ENCODE peak calls at places on chromosomes 3 and 15, in six cellular contexts. U, M, I, A, D and H are unnamed samples.

GRCh38 chr15:96264801-96265515 is 65.5 kb upstream of the NR2F2 start:
- DNase-seq in U (no peak), M (peak; percentile 60), I (peak; percentile 77), A (peak; percentile 54), D (no peak), H (peak; percentile 11)

GRCh38 chr15:36156855-36157521 is 422.4 kb upstream of the CDIN1 start:
- DNase-seq in U (no peak), M (peak; percentile 56), I (peak; percentile 16), A (peak; percentile 46), D (no peak), H (no peak)

GRCh38 chr15:63596666-63597032 is 538 bp upstream of the FBXL22 start:
- DNase-seq in U (peak; percentile 14), M (no peak), I (no peak), A (peak; percentile 48), D (no peak), H (no peak)

GRCh38 chr15:68303560-68304436 is 26.3 kb downstream of the FEM1B start:
- DNase-seq in U (peak; percentile 29), M (no peak), I (no peak), A (no peak), D (no peak), H (no peak)

GRCh38 chr15:41790756-41791546 is 16.7 kb downstream of the MAPKBP1 start:
- DNase-seq in U (no peak), M (peak; percentile 79), I (no peak), A (peak; percentile 90), D (no peak), H (no peak)

GRCh38 chr15:28885630-28886430 is at the start of gene APBA2:
- DNase-seq in U (peak; percentile 55), M (peak; percentile 41), I (no peak), A (peak; percentile 41), D (no peak), H (no peak)

GRCh38 chr3:133424937-133425869 is 25.3 kb downstream of the BFSP2 start:
- DNase-seq in U (no peak), M (no peak), I (no peak), A (no peak), D (no peak), H (no peak)

GRCh38 chr3:61807865-61808276 is 246.5 kb downstream of the PTPRG start:
- DNase-seq in U (no peak), M (peak; percentile 60), I (no peak), A (peak; percentile 17), D (no peak), H (no peak)

GRCh38 chr3:160941885-160942494 is 163.2 kb downstream of the B3GALNT1 start:
- DNase-seq in U (peak; percentile 41), M (peak; percentile 61), I (peak; percentile 66), A (peak; percentile 79), D (no peak), H (peak; percentile 41)

GRCh38 chr3:136473716-136474326 is 223.7 kb downstream of the PCCB start:
- DNase-seq in U (no peak), M (peak; percentile 94), I (no peak), A (peak; percentile 59), D (no peak), H (no peak)

GRCh38 chr3:129016725-129017530 is 15.8 kb downstream of the EFCC1 start:
- DNase-seq in U (no peak), M (peak; percentile 37), I (no peak), A (peak; percentile 46), D (no peak), H (no peak)

GRCh38 chr15:43901485-43901884 is 74.7 kb downstream of the WDR76 start:
- DNase-seq in U (no peak), M (no peak), I (no peak), A (no peak), D (no peak), H (no peak)

GRCh38 chr3:11080492-11080891 is 73.8 kb upstream of the HRH1 start:
- DNase-seq in U (no peak), M (no peak), I (no peak), A (no peak), D (no peak), H (no peak)

GRCh38 chr3:60325610-60326181 is 925.6 kb downstream of the FHIT start:
- DNase-seq in U (no peak), M (no peak), I (no peak), A (no peak), D (no peak), H (no peak)

GRCh38 chr3:42035816-42036482 is 55.2 kb upstream of the TRAK1 start:
- DNase-seq in U (no peak), M (no peak), I (no peak), A (no peak), D (no peak), H (no peak)

GRCh38 chr3:196336319-196337145 is 1.7 kb downstream of the TM4SF19 start:
- DNase-seq in U (no peak), M (no peak), I (no peak), A (no peak), D (no peak), H (no peak)

GRCh38 chr3:64318001-64318400 is 92.7 kb upstream of the PRICKLE2 start:
- DNase-seq in U (no peak), M (no peak), I (no peak), A (no peak), D (no peak), H (no peak)

GRCh38 chr3:53748512-53749271 is 97.5 kb downstream of the CHDH start:
- DNase-seq in U (peak; percentile 56), M (no peak), I (no peak), A (no peak), D (peak; percentile 21), H (no peak)

GRCh38 chr3:22536582-22536981 is 666.5 kb upstream of the UBE2E2 start:
- DNase-seq in U (no peak), M (no peak), I (peak; percentile 85), A (no peak), D (no peak), H (no peak)

GRCh38 chr3:9324944-9325343 is 37.9 kb upstream of the THUMPD3 start:
- DNase-seq in U (no peak), M (no peak), I (no peak), A (no peak), D (no peak), H (no peak)

GRCh38 chr3:174303911-174304541 is 555.1 kb upstream of the NAALADL2 start:
- DNase-seq in U (no peak), M (no peak), I (no peak), A (no peak), D (no peak), H (no peak)

GRCh38 chr15:82963356-82964341 is 11.1 kb upstream of the HOMER2 start:
- DNase-seq in U (no peak), M (no peak), I (no peak), A (no peak), D (no peak), H (no peak)

GRCh38 chr15:96273317-96274086 is 57.0 kb upstream of the NR2F2 start:
- DNase-seq in U (no peak), M (peak; percentile 100), I (peak; percentile 96), A (peak; percentile 94), D (no peak), H (no peak)

GRCh38 chr3:94063497-94064119 is 747 bp downstream of the NSUN3 start:
- DNase-seq in U (no peak), M (peak; percentile 6), I (no peak), A (no peak), D (no peak), H (no peak)

GRCh38 chr3:127218457-127218922 is 25.6 kb downstream of the PRR23E start:
- DNase-seq in U (no peak), M (no peak), I (no peak), A (no peak), D (no peak), H (no peak)

GRCh38 chr3:46845860-46846623 is 17.2 kb downstream of the MYL3 start:
- DNase-seq in U (peak; percentile 87), M (peak; percentile 57), I (peak; percentile 58), A (peak; percentile 74), D (peak; percentile 56), H (peak; percentile 70)

GRCh38 chr3:24222165-24222805 is 272.4 kb downstream of the THRB start:
- DNase-seq in U (no peak), M (no peak), I (peak; percentile 32), A (no peak), D (no peak), H (no peak)

GRCh38 chr15:68258684-68259083 is 18.9 kb upstream of the FEM1B start:
- DNase-seq in U (no peak), M (no peak), I (no peak), A (no peak), D (no peak), H (no peak)

GRCh38 chr3:14175383-14176037 is 2.9 kb downstream of the XPC start:
- DNase-seq in U (no peak), M (peak; percentile 25), I (no peak), A (peak; percentile 30), D (no peak), H (no peak)

GRCh38 chr3:194030372-194030771 is 105.6 kb upstream of the HES1 start:
- DNase-seq in U (no peak), M (no peak), I (no peak), A (no peak), D (no peak), H (no peak)

GRCh38 chr3:32842531-32842931 is 24.7 kb downstream of the TRIM71 start:
- DNase-seq in U (no peak), M (no peak), I (no peak), A (no peak), D (no peak), H (no peak)
- H3K14ac ChIP-seq in U (no peak overlapping the region), M (no peak overlapping the region), I (no peak overlapping the region), A (no peak overlapping the region), D (no peak overlapping the region), H (no peak overlapping the region)

GRCh38 chr15:88912500-88912921 is 668 bp downstream of the MFGE8 start:
- DNase-seq in U (no peak), M (no peak), I (no peak), A (peak; percentile 56), D (no peak), H (no peak)

GRCh38 chr15:88915354-88915753 is 2.2 kb upstream of the MFGE8 start:
- DNase-seq in U (no peak), M (no peak), I (no peak), A (no peak), D (no peak), H (no peak)

GRCh38 chr15:88913850-88914169 is 631 bp upstream of the MFGE8 start:
- DNase-seq in U (no peak), M (no peak), I (no peak), A (no peak), D (no peak), H (no peak)

GRCh38 chr15:88911766-88912118 is 1.4 kb downstream of the MFGE8 start:
- DNase-seq in U (peak; percentile 61), M (peak; percentile 70), I (no peak), A (peak; percentile 54), D (no peak), H (no peak)

GRCh38 chr15:88913017-88913849 is at the start of gene MFGE8:
- DNase-seq in U (peak; percentile 92), M (peak; percentile 72), I (peak; percentile 16), A (peak; percentile 73), D (peak; percentile 71), H (peak; percentile 85)
- H3K4ac ChIP-seq in U (no peak within 1 kb of the TSS), M (peak within 1 kb of the TSS; percentile 96), I (peak within 1 kb of the TSS; percentile 84), A (peak within 1 kb of the TSS; percentile 78), D (peak within 1 kb of the TSS; percentile 11), H (peak within 1 kb of the TSS; percentile 40)

GRCh38 chr3:58994746-58995330 is 55.0 kb downstream of the CFAP20DC start:
- DNase-seq in U (peak; percentile 34), M (peak; percentile 79), I (no peak), A (peak; percentile 70), D (peak; percentile 5), H (peak; percentile 56)
- H3K14ac ChIP-seq in U (no peak overlapping the region), M (peak overlapping the region; percentile 86), I (no peak overlapping the region), A (no peak overlapping the region), D (no peak overlapping the region), H (no peak overlapping the region)

GRCh38 chr3:115768661-115769060 is 145.4 kb downstream of the GAP43 start:
- DNase-seq in U (no peak), M (no peak), I (no peak), A (no peak), D (no peak), H (no peak)

GRCh38 chr3:115766587-115767492 is 143.5 kb downstream of the GAP43 start:
- DNase-seq in U (no peak), M (peak; percentile 81), I (no peak), A (peak; percentile 68), D (no peak), H (no peak)
- H3K4ac ChIP-seq in U (no peak overlapping the region), M (no peak overlapping the region), I (no peak overlapping the region), A (no peak overlapping the region), D (no peak overlapping the region), H (no peak overlapping the region)